ENCODE peak calls at places on chromosomes 2 and 18, in seven cellular contexts. I is IMR-90, A is neuronal stem cell, Q is right lobe of liver, J is lower lobe of right lung, R is cardiac muscle cell, M is uterus. P is an unnamed sample. For H3K9me3 and H3K4me1, the result is how much of the 10 kb centered on the place peaks cover.

GRCh38 chr2:46167924-46168323 is 129.3 kb upstream of the EPAS1 start:
- DNase-seq in I (no peak), A (no peak), Q (no peak), J (no peak), R (peak), M (no peak), P (no peak)

GRCh38 chr2:67777836-67778429 is 284.9 kb downstream of the C1D start:
- DNase-seq in I (no peak), A (no peak), Q (no peak), J (no peak), R (no peak), M (no peak), P (no peak)

GRCh38 chr2:189297446-189297845 is 117.9 kb upstream of the COL5A2 start:
- DNase-seq in I (peak), A (no peak), Q (no peak), J (no peak), R (peak), M (no peak), P (no peak)

GRCh38 chr2:240965296-240965904 is 33.0 kb upstream of the SNED1 start:
- DNase-seq in I (no peak), A (no peak), Q (peak), J (peak), R (peak), M (no peak), P (peak)

GRCh38 chr18:71036783-71037182 is 747.9 kb downstream of the SOCS6 start:
- DNase-seq in I (peak), A (no peak), Q (no peak), J (no peak), R (peak), M (no peak), P (no peak)

GRCh38 chr18:57943723-57944122 is 100.3 kb upstream of the NEDD4L start:
- DNase-seq in I (peak), A (no peak), Q (no peak), J (no peak), R (no peak), M (no peak), P (no peak)

GRCh38 chr2:191582355-191582754 is 95.6 kb upstream of the NABP1 start:
- DNase-seq in I (peak), A (no peak), Q (no peak), J (no peak), R (peak), M (no peak), P (no peak)

GRCh38 chr2:236972491-236973379 is 113.0 kb upstream of the COPS8 start:
- DNase-seq in I (peak), A (no peak), Q (no peak), J (no peak), R (peak), M (no peak), P (peak)

GRCh38 chr2:43324589-43325447 is 98.4 kb upstream of the ZFP36L2 start:
- DNase-seq in I (no peak), A (no peak), Q (no peak), J (no peak), R (no peak), M (peak), P (peak)

GRCh38 chr2:128264881-128265607 is 53.6 kb downstream of the HS6ST1 start:
- DNase-seq in I (no peak), A (no peak), Q (no peak), J (no peak), R (no peak), M (no peak), P (no peak)

GRCh38 chr2:85071096-85071495 is 62.1 kb upstream of the TCF7L1 start:
- DNase-seq in I (peak), A (no peak), Q (no peak), J (no peak), R (peak), M (no peak), P (no peak)

GRCh38 chr2:148565272-148565894 is 79.2 kb upstream of the EPC2 start:
- DNase-seq in I (no peak), A (no peak), Q (no peak), J (no peak), R (peak), M (no peak), P (no peak)

GRCh38 chr2:68878753-68879152 is 7.6 kb upstream of the BMP10 start:
- DNase-seq in I (peak), A (no peak), Q (no peak), J (no peak), R (peak), M (no peak), P (no peak)

GRCh38 chr2:74917702-74918619 is 40.5 kb upstream of the POLE4 start:
- DNase-seq in I (peak), A (no peak), Q (no peak), J (no peak), R (peak), M (no peak), P (no peak)

GRCh38 chr2:197972017-197972416 is 167.6 kb downstream of the PLCL1 start:
- DNase-seq in I (peak), A (no peak), Q (no peak), J (no peak), R (peak), M (peak), P (no peak)

GRCh38 chr18:9109523-9109922 is 7.0 kb downstream of the NDUFV2 start:
- DNase-seq in I (peak), A (no peak), Q (no peak), J (no peak), R (peak), M (no peak), P (no peak)

GRCh38 chr2:126656311-126657145 is 570 bp downstream of the GYPC start:
- DNase-seq in I (peak), A (peak), Q (no peak), J (peak), R (peak), M (peak), P (peak)

GRCh38 chr2:42192642-42193566 is 23.8 kb downstream of the EML4 start:
- DNase-seq in I (no peak), A (no peak), Q (no peak), J (no peak), R (no peak), M (no peak), P (no peak)

GRCh38 chr18:44579745-44580144 is 100.9 kb upstream of the SETBP1 start:
- DNase-seq in I (no peak), A (no peak), Q (no peak), J (no peak), R (no peak), M (no peak), P (no peak)

GRCh38 chr2:175004980-175005832 is at the start of gene CHN1:
- DNase-seq in I (peak), A (peak), Q (peak), J (peak), R (peak), M (peak), P (peak)

GRCh38 chr2:109031481-109032228 is 42.6 kb upstream of the EDAR start:
- DNase-seq in I (peak), A (no peak), Q (peak), J (peak), R (peak), M (peak), P (peak)

GRCh38 chr2:48560546-48561209 is 30.7 kb downstream of the STON1 start:
- DNase-seq in I (no peak), A (no peak), Q (no peak), J (no peak), R (no peak), M (no peak), P (no peak)

GRCh38 chr2:232688201-232688600 is 8.9 kb upstream of the GIGYF2 start:
- DNase-seq in I (no peak), A (no peak), Q (no peak), J (no peak), R (no peak), M (no peak), P (no peak)

GRCh38 chr2:147716906-147717305 is 127.9 kb upstream of the ACVR2A start:
- DNase-seq in I (no peak), A (no peak), Q (no peak), J (no peak), R (no peak), M (no peak), P (no peak)

GRCh38 chr2:35989040-35989439 is 366.5 kb upstream of the CRIM1 start:
- DNase-seq in I (no peak), A (no peak), Q (no peak), J (no peak), R (no peak), M (no peak), P (no peak)

GRCh38 chr2:10006248-10007147 is 36.9 kb upstream of the KLF11 start:
- DNase-seq in I (no peak), A (no peak), Q (peak), J (peak), R (no peak), M (no peak), P (peak)

GRCh38 chr2:47056374-47056773 is 98.7 kb downstream of the STPG4 start:
- DNase-seq in I (peak), A (no peak), Q (no peak), J (no peak), R (peak), M (peak), P (no peak)

GRCh38 chr18:23825978-23826405 is 136.7 kb downstream of the LAMA3 start:
- DNase-seq in I (peak), A (no peak), Q (no peak), J (no peak), R (peak), M (peak), P (peak)

GRCh38 chr2:157672129-157672528 is 43.5 kb upstream of the ACVR1C start:
- DNase-seq in I (no peak), A (no peak), Q (no peak), J (no peak), R (no peak), M (no peak), P (no peak)

GRCh38 chr18:36835927-36836326 is 7.0 kb downstream of the KIAA1328 start:
- DNase-seq in I (no peak), A (no peak), Q (no peak), J (no peak), R (no peak), M (no peak), P (no peak)

GRCh38 chr2:221958224-221958623 is 340.6 kb downstream of the PAX3 start:
- DNase-seq in I (no peak), A (no peak), Q (no peak), J (no peak), R (no peak), M (no peak), P (no peak)

GRCh38 chr2:28683100-28683706 is 68.4 kb upstream of the PPP1CB start:
- DNase-seq in I (peak), A (no peak), Q (peak), J (peak), R (peak), M (peak), P (peak)

GRCh38 chr2:10891391-10891790 is 20.3 kb upstream of the KCNF1 start:
- DNase-seq in I (no peak), A (no peak), Q (peak), J (no peak), R (no peak), M (no peak), P (no peak)

GRCh38 chr2:225670111-225670974 is 270.8 kb downstream of the NYAP2 start:
- DNase-seq in I (peak), A (no peak), Q (no peak), J (no peak), R (peak), M (no peak), P (no peak)

GRCh38 chr18:39698436-39698835 is 2132.8 kb upstream of the CELF4 start:
- DNase-seq in I (no peak), A (no peak), Q (no peak), J (no peak), R (no peak), M (no peak), P (no peak)

GRCh38 chr18:58862851-58863538 is 1.7 kb upstream of the ZNF532 start:
- DNase-seq in I (peak), A (no peak), Q (no peak), J (peak), R (no peak), M (peak), P (peak)

GRCh38 chr2:6845312-6845711 is 20.4 kb downstream of the CMPK2 start:
- DNase-seq in I (no peak), A (no peak), Q (no peak), J (no peak), R (peak), M (no peak), P (no peak)
- H3K9me3 ChIP-seq in I (under half), A (half or more), Q (under half), J (half or more), R (under half), M (under half), P (under half)

DNA sequence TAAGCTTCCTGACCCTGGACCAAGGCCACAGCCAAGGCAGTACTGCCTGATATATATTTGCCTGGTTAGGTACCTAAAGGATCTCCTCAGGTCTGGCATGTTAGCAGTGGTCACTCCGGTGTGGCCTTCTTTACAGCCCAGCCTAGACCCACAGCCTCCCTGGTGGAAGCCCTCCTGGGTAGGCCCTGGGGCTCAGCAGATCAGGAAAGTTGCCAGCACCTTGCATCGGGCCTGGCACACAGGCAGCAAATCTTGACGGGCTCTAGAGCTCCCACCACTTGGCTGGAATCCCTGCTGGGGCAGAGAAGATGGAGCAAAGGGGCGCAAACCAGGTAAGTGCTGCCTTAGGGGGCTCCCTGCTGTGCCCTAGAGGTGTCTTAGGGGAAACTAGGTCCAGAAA is 40.9 kb upstream of the ATP6V1B1 start:
- DNase-seq in I (no peak), A (no peak), Q (no peak), J (no peak), R (no peak), M (no peak), P (no peak)
- H3K4me3 ChIP-seq in I (no peak), A (no peak), Q (no peak), J (no peak), R (no peak), M (no peak), P (no peak)

DNA sequence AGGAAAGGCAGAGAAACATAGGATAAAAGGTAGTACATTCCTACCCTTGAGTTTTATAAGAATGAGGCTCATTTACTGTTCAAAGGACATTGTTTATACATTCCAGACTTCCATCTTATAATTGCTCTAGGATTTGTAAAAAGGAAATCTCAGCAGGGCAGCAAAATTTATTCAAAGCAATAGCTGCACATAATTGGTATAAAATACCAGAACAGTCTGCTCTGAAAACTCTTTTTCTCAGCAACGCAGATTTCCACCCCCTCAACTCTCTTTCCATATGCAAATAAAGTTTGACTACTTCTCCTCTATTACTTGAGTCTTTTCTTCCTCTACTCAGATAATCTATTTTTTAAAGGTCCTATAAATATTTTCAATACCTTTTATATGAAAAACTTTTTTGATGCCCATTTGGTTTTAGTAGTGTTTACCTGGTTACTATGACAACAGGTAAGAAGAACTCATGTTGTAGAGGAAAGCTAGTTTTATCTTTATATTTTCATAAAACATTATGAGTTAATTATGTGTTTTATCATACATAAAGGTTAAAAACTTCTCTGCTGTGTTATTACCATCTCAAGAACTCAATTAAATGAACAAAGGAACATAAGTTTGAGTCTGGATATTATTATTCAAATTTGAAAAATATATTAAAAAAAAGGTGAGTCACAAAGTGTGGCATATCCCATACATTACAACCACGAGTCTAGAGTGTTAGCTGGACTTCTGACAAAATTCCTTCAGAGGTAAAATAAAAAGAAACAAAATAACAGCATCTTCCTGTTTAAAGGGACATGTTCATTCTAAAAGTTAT is 19.9 kb downstream of the RBMS1 start:
- DNase-seq in I (no peak), A (no peak), Q (no peak), J (no peak), R (no peak), M (no peak), P (no peak)
- H3K4me1 ChIP-seq in I (under half), A (under half), Q (under half), J (under half), R (under half), M (under half), P (under half)

DNA sequence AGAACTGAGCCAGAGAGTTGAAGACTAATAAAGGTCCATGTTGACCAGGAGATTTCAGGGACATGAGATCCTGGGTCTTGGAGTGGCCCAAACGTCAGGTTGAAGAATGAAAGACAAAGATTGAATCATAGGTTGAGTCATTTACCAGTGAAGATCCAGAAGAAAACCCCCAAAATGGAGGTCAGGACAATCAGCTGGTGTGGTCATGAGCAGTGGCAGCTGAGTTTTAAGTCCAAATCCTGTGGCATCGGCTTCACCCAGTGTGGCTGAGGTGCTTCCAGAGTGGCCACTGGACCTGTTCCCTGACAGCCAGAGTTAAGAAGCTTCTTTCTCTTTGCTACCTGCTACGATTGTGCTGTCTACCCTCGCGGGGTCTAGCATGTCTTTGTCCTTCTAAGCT is 234.0 kb downstream of the BCL2 start:
- DNase-seq in I (no peak), A (no peak), Q (no peak), J (no peak), R (no peak), M (no peak), P (no peak)
- H3K9me3 ChIP-seq in I (under half), A (under half), Q (under half), J (under half), R (under half), M (under half), P (under half)

GRCh38 chr2:926896-927295 is 23.8 kb upstream of the SNTG2 start:
- DNase-seq in I (no peak), A (no peak), Q (no peak), J (no peak), R (no peak), M (no peak), P (no peak)

GRCh38 chr2:926259-926780 is 24.3 kb upstream of the SNTG2 start:
- DNase-seq in I (no peak), A (no peak), Q (no peak), J (no peak), R (no peak), M (no peak), P (no peak)

GRCh38 chr2:924701-925100 is 25.9 kb upstream of the SNTG2 start:
- DNase-seq in I (no peak), A (no peak), Q (no peak), J (no peak), R (no peak), M (no peak), P (no peak)

GRCh38 chr2:925309-925708 is 25.3 kb upstream of the SNTG2 start:
- DNase-seq in I (no peak), A (no peak), Q (no peak), J (no peak), R (no peak), M (no peak), P (no peak)

DNA sequence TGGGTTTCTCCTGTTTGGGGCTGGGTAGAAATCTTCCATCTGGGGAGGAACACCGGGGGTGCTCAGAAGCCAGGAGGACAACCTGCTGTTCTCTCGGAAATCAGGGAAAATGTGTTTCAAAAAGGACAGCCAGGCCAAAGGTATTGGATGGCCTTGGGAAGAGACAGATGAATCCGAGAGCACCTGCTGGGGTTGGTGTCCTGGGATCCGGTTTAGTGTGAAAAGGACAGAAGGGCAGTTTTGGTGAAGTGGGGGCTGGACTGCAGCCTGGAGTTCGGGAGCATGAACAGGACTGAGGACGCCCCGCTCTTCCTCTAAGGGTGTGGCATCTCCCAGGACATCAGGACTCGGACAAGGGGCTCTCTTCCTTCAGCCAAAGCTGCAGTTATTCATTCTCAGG is 24.9 kb upstream of the SNTG2 start:
- DNase-seq in I (no peak), A (no peak), Q (no peak), J (no peak), R (no peak), M (no peak), P (no peak)
- H3K4me3 ChIP-seq in I (no peak), A (no peak), Q (no peak), J (no peak), R (no peak), M (no peak), P (no peak)

DNA sequence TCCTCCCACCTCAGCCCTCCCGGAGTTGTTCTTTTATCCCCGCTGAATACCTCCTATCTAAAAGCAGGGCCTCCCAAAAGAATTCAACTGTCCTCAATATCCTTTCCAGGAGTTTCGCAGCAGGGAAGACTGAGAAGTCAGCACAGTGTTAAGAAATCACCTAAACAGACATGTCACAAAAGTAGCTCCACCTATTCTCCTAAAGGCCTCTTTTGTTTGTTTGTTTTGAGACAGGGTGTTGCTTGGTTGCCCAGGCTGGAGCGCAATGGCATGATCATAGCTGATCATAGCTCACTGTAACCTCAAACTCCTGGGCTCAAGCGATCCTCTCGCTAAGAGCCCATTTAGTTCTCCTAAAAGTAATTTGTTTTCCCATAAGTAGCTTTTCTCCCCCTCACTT is 53.8 kb downstream of the TEX44 start:
- DNase-seq in I (no peak), A (no peak), Q (no peak), J (no peak), R (no peak), M (no peak), P (no peak)
- H3K4me1 ChIP-seq in I (under half), A (under half), Q (under half), J (under half), R (under half), M (under half), P (under half)

GRCh38 chr2:1115843-1116539 is 165.3 kb downstream of the SNTG2 start:
- DNase-seq in I (no peak), A (no peak), Q (no peak), J (no peak), R (no peak), M (no peak), P (no peak)
- H3K9me3 ChIP-seq in I (under half), A (under half), Q (under half), J (under half), R (under half), M (under half), P (under half)

GRCh38 chr2:151946856-151947523 is 118.8 kb upstream of the ARL5A start:
- DNase-seq in I (peak), A (peak), Q (no peak), J (no peak), R (peak), M (peak), P (peak)
- H3K4me3 ChIP-seq in I (no peak), A (peak), Q (no peak), J (peak), R (no peak), M (peak), P (peak)

GRCh38 chr2:40098786-40099470 is 319.9 kb upstream of the THUMPD2 start:
- DNase-seq in I (peak), A (no peak), Q (no peak), J (no peak), R (peak), M (no peak), P (no peak)
- H3K4me1 ChIP-seq in I (under half), A (under half), Q (under half), J (under half), R (under half), M (under half), P (under half)

P was measured in right cardiac atrium.